ENCODE peak calls at places on chromosomes 16 and 17, in ten cellular contexts. I is upper lobe of right lung, T is esophagus muscularis mucosa, V is prostate gland, O is uterus, X is lower lobe of right lung, M is fibroblast of lung, N is aorta, F is GM23248, P is PC-9. Y is an unnamed sample.

GRCh38 chr16:78133919-78134318 is 34.5 kb downstream of the WWOX start:
- DNase-seq in V (peak; percentile 8), P (no peak), M (no peak), I (no peak), N (no peak), X (no peak), T (no peak), O (no peak), F (no peak), Y (no peak)

GRCh38 chr16:77298638-77299360 is 99.6 kb downstream of the SYCE1L start:
- DNase-seq in X (no peak), F (peak; percentile 98), N (no peak), O (peak; percentile 27), T (no peak), M (peak; percentile 93), V (no peak), P (peak; percentile 41), I (no peak), Y (no peak)

GRCh38 chr17:67974598-67975066 is 21.6 kb downstream of the C17orf58 start:
- DNase-seq in X (no peak), O (no peak), I (no peak), N (no peak), T (no peak), F (no peak), M (no peak), P (no peak), V (no peak), Y (no peak)

GRCh38 chr17:73640691-73641090 is 3.6 kb downstream of the SDK2 start:
- DNase-seq in X (no peak), T (no peak), V (no peak), N (peak; percentile 40), F (no peak), P (no peak), I (peak; percentile 28), M (no peak), O (no peak), Y (no peak)

GRCh38 chr17:74513987-74514631 is 17.2 kb downstream of the CD300LB start:
- DNase-seq in P (peak; percentile 11), I (no peak), F (peak; percentile 80), M (peak; percentile 50), X (no peak), V (no peak), O (no peak), N (no peak), T (peak; percentile 90), Y (peak; percentile 62)

GRCh38 chr17:34458266-34458665 is 95.2 kb upstream of the CCL1 start:
- DNase-seq in T (no peak), P (no peak), V (no peak), O (no peak), X (no peak), I (no peak), M (no peak), F (no peak), N (peak; percentile 43), Y (no peak)

GRCh38 chr17:78329263-78330059 is 30.4 kb downstream of the SOCS3 start:
- DNase-seq in V (no peak), P (peak; percentile 81), X (no peak), O (no peak), T (no peak), F (peak; percentile 92), M (peak; percentile 75), I (no peak), N (no peak), Y (no peak)

GRCh38 chr16:52568495-52568894 is 21.6 kb upstream of the TOX3 start:
- DNase-seq in I (no peak), P (no peak), T (no peak), M (no peak), V (no peak), X (no peak), O (no peak), F (no peak), N (no peak), Y (no peak)

GRCh38 chr17:35679007-35679682 is 52.3 kb upstream of the RASL10B start:
- DNase-seq in I (no peak), N (no peak), O (no peak), F (no peak), V (no peak), M (no peak), X (no peak), T (no peak), P (no peak), Y (no peak)

GRCh38 chr17:72445055-72445991 is 324.5 kb downstream of the SOX9 start:
- DNase-seq in M (no peak), V (no peak), F (no peak), O (no peak), T (no peak), X (no peak), N (no peak), P (no peak), I (peak; percentile 54), Y (no peak)

DNA sequence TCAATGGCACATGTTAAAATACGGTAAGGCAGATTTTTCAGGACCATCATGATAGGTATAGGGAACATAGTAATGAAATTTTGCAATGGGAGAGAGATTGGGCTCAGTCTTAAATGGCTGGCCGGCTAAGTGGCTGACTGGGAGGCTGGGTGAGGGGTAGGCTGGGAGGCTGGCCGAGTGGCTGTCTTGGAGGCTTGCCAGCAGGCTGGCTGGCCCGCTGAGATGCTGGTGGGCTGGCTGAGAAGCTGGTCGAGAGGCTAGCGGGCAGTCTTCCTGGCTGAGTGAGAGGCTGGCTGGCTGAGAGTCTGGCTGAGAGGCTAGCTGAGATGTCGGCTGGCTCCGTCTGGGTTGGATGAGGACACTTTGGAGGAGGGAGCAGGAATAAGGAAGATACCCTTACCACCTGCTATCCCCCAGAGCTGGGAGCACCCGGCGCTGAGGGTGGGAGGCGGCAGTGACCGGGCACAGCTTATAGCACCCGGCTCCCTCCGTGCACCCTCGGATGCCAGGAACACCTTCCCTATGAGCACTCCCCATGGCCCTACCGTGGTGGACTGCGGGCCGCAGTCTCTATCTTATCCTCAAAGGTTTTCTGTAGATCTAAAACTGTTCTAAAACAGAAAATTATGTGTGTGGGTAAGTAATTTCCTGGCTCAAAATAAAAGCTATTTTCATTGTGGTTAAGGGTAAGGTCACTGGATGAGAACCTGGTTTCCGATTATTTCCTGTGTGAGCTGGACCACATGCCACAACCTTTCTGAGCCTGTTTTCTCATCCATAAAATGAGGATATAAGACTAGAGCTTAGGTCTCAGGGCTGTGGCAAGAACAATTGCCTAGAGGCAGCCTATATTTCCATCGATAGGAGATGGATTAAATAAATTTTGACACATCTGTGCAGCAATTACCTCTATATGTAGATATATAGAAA is 34.5 kb upstream of the TMC5 start:
- DNase-seq in X (peak; percentile 80), P (peak; percentile 36), T (no peak), I (peak; percentile 90), N (no peak), F (no peak), O (no peak), V (no peak), M (no peak), Y (no peak)
- H3K4me3 ChIP-seq in X (no peak overlapping the region), P (no peak overlapping the region), T (no peak overlapping the region), I (no peak overlapping the region), N (no peak overlapping the region), F (no peak overlapping the region), O (no peak overlapping the region), V (no peak overlapping the region), M (no peak overlapping the region), Y (no peak overlapping the region)

GRCh38 chr16:35234679-35235078 is 1775.3 kb downstream of the TP53TG3F start:
- DNase-seq in P (no peak), O (no peak), T (no peak), N (no peak), F (no peak), M (no peak), I (no peak), X (no peak), V (no peak), Y (no peak)

DNA sequence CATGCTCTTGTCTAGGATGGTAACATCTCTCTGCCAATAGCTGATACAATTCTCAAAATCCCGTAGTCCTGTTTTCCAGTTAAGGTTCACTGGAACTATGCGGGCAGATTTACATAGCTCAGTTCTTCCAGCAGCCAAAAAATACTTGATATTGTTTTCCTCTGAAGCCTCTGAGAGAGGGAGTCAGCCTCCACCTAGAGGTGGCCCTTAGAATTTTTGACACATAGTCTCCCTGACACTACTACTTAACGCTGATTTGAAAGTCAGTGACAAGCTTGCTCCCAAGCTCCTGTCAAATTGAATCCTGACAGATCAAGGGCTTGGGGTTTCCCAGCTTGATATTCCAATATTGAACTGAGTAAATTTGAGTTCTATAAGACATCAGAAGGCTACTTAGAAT is 1780.1 kb downstream of the TP53TG3F start:
- DNase-seq in I (no peak), P (no peak), O (no peak), F (no peak), T (no peak), N (no peak), X (no peak), V (no peak), M (no peak), Y (no peak)
- H3K9me3 ChIP-seq in I (no peaks in the 10 kb centered on the region), P (no peaks in the 10 kb centered on the region), O (no peaks in the 10 kb centered on the region), F (no peaks in the 10 kb centered on the region), T (no peaks in the 10 kb centered on the region), N (peaks cover 2% of the 10 kb centered on the region), X (no peaks in the 10 kb centered on the region), V (no peaks in the 10 kb centered on the region), M (no peaks in the 10 kb centered on the region), Y (no peaks in the 10 kb centered on the region)

DNA sequence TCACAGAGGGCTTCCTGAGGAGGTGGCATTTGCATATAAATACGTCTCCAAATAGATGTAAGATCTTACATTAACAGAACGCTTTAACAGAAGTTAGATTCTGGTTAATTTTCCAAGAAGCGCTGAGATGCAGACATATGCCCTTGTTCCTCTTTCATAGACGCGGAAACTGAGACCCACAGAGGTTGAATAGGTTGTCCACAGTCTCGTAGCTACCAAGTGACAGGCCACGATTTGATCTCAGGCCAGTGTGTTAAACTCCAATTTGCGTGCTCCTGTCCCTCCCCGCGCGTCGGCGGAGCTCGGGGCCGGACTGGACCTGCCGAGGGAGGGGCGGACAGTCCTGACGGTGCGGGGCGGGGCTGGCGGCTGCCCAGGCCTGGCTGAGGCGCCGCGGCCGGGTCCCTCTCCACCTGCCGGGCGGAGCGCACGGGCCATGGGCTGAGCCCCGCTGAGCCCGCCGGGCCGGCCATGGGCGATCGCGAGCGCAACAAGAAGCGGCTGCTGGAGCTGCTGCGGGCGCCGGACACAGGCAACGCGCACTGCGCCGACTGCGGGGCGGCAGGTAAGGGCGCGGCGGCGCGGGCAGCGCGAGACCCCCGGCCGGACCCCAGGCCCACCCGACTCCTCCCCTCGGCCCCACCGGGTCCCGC is at the start of gene ADAP2:
- DNase-seq in I (peak; percentile 89), T (no peak), P (peak; percentile 54), V (peak; percentile 43), O (peak; percentile 24), N (peak; percentile 82), M (no peak), F (peak; percentile 41), X (peak; percentile 87), Y (peak; percentile 46)
- H3K4me3 ChIP-seq in I (peak within 1 kb of the TSS; percentile 58), T (peak within 1 kb of the TSS; percentile 56), P (peak within 1 kb of the TSS; percentile 42), V (peak within 1 kb of the TSS; percentile 47), O (peak within 1 kb of the TSS; percentile 12), N (peak within 1 kb of the TSS; percentile 22), M (peak within 1 kb of the TSS; percentile 24), F (peak within 1 kb of the TSS; percentile 62), X (peak within 1 kb of the TSS; percentile 67), Y (peak within 1 kb of the TSS; percentile 49)

DNA sequence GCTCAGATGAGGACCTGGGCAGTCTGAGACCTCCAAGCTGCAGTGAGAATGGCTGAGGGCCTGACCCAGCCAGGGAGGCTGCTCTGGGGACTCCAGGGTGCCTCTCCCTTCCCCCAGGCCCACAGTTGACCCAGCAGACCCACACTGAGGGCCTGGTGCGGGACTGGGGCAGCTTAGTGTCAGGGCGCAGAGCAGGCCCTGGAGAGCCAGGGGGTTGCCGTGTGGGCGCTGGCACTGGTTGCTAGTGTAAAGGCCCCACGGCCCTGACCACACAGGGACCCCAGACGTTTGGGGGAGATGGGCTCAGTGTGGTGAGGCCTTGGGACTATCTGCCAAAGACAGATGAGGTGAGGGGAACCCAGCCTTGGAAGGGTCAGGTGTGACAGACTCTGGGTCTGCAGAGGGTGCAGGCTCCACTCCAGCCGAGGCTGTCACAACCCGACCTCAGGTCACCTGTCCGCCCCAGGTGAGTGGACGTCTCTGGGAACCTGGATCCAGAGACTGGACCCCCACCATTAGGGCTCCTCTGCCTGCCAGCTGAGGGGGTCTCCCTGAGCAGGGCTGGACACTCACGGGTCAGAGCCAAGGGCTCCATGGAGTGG is 50.8 kb upstream of the GNG13 start:
- DNase-seq in P (no peak), X (no peak), V (no peak), O (no peak), F (no peak), T (no peak), M (no peak), N (no peak), I (no peak), Y (no peak)
- H3K9me3 ChIP-seq in P (no peaks in the 10 kb centered on the region), X (no peaks in the 10 kb centered on the region), V (no peaks in the 10 kb centered on the region), O (no peaks in the 10 kb centered on the region), F (no peaks in the 10 kb centered on the region), T (no peaks in the 10 kb centered on the region), M (no peaks in the 10 kb centered on the region), N (no peaks in the 10 kb centered on the region), I (no peaks in the 10 kb centered on the region), Y (no peaks in the 10 kb centered on the region)

Y was measured in testis.